ENCODE peak calls at places on chromosomes 7 and 10, in nine cellular contexts. Z, N, S, V, J, T, E, W and K are unnamed samples.

GRCh38 chr7:81638216-81638615 is 131.6 kb downstream of the HGF start:
- DNase-seq in Z (no peak), N (no peak), S (no peak), V (peak; percentile 87), J (no peak), T (peak; percentile 79), E (peak; percentile 95), W (peak; percentile 62), K (no peak)

GRCh38 chr7:23696916-23697441 is 13.0 kb upstream of the STK31 start:
- DNase-seq in Z (peak; percentile 96), N (peak; percentile 76), S (peak; percentile 63), V (peak; percentile 46), J (peak; percentile 50), T (peak; percentile 63), E (peak; percentile 58), W (peak; percentile 14), K (peak; percentile 63)

GRCh38 chr10:118321724-118322575 is 20.2 kb downstream of the FAM204A start:
- DNase-seq in Z (no peak), N (no peak), S (no peak), V (no peak), J (no peak), T (no peak), E (peak; percentile 35), W (no peak), K (no peak)

GRCh38 chr7:74097937-74098614 is 14.5 kb downstream of the LIMK1 start:
- DNase-seq in Z (peak; percentile 50), N (no peak), S (peak; percentile 59), V (peak; percentile 96), J (no peak), T (peak; percentile 92), E (peak; percentile 98), W (peak; percentile 98), K (no peak)

GRCh38 chr10:103231047-103231551 is 14.6 kb upstream of the RPEL1 start:
- DNase-seq in Z (peak; percentile 99), N (peak; percentile 49), S (peak; percentile 57), V (peak; percentile 97), J (peak; percentile 94), T (peak; percentile 89), E (peak; percentile 93), W (peak; percentile 97), K (no peak)

GRCh38 chr7:156594283-156595080 is 46.1 kb upstream of the RNF32 start:
- DNase-seq in Z (no peak), N (no peak), S (no peak), V (no peak), J (no peak), T (no peak), E (no peak), W (no peak), K (no peak)

GRCh38 chr7:108413782-108414492 is 42.3 kb downstream of the NRCAM start:
- DNase-seq in Z (peak; percentile 82), N (no peak), S (no peak), V (peak; percentile 5), J (no peak), T (peak; percentile 47), E (peak; percentile 68), W (peak; percentile 50), K (no peak)

GRCh38 chr10:132429281-132430230 is 32.6 kb downstream of the PWWP2B start:
- DNase-seq in Z (no peak), N (no peak), S (no peak), V (no peak), J (no peak), T (no peak), E (no peak), W (no peak), K (no peak)

GRCh38 chr7:115271332-115272235 is 349.7 kb downstream of the MDFIC start:
- DNase-seq in Z (no peak), N (no peak), S (no peak), V (peak; percentile 89), J (no peak), T (peak; percentile 37), E (peak; percentile 4), W (peak; percentile 96), K (no peak)

GRCh38 chr10:90658791-90659190 is 199.0 kb downstream of the HTR7 start:
- DNase-seq in Z (peak; percentile 30), N (peak; percentile 3), S (no peak), V (no peak), J (no peak), T (no peak), E (no peak), W (no peak), K (no peak)

GRCh38 chr7:69114374-69114773 is 483.9 kb upstream of the AUTS2 start:
- DNase-seq in Z (no peak), N (no peak), S (no peak), V (no peak), J (no peak), T (no peak), E (peak; percentile 3), W (peak; percentile 76), K (no peak)

GRCh38 chr10:70348228-70348850 is 34.1 kb downstream of the LRRC20 start:
- DNase-seq in Z (peak; percentile 54), N (no peak), S (peak; percentile 42), V (no peak), J (no peak), T (peak; percentile 49), E (peak; percentile 65), W (no peak), K (peak; percentile 26)

GRCh38 chr10:80462986-80463741 is 9.1 kb downstream of the TSPAN14 start:
- DNase-seq in Z (no peak), N (no peak), S (no peak), V (peak; percentile 81), J (no peak), T (peak; percentile 51), E (peak; percentile 73), W (peak; percentile 66), K (no peak)

GRCh38 chr7:116671681-116672595 is at the start of gene MET:
- DNase-seq in Z (peak; percentile 67), N (peak; percentile 84), S (peak; percentile 90), V (peak; percentile 72), J (peak; percentile 82), T (peak; percentile 73), E (peak; percentile 92), W (peak; percentile 51), K (peak; percentile 92)

GRCh38 chr7:143368387-143368786 is 5.9 kb upstream of the FAM131B start:
- DNase-seq in Z (no peak), N (no peak), S (no peak), V (no peak), J (no peak), T (no peak), E (no peak), W (no peak), K (no peak)

GRCh38 chr10:6781133-6781770 is 201.2 kb upstream of the PRKCQ start:
- DNase-seq in Z (no peak), N (no peak), S (no peak), V (no peak), J (no peak), T (no peak), E (no peak), W (no peak), K (peak; percentile 59)

GRCh38 chr7:15801565-15801964 is 115.1 kb upstream of the MEOX2 start:
- DNase-seq in Z (no peak), N (no peak), S (no peak), V (peak; percentile 49), J (no peak), T (peak; percentile 31), E (peak; percentile 69), W (peak; percentile 73), K (no peak)

GRCh38 chr10:65571011-65571570 is 1354.7 kb upstream of the LRRTM3 start:
- DNase-seq in Z (peak; percentile 71), N (peak; percentile 35), S (peak; percentile 15), V (no peak), J (peak; percentile 44), T (peak; percentile 14), E (no peak), W (no peak), K (no peak)

GRCh38 chr10:90930070-90930837 is 9.4 kb upstream of the ANKRD1 start:
- DNase-seq in Z (peak; percentile 95), N (no peak), S (peak; percentile 57), V (peak; percentile 75), J (peak; percentile 91), T (peak; percentile 81), E (peak; percentile 67), W (peak; percentile 87), K (no peak)

GRCh38 chr10:117647306-117647705 is 104.8 kb downstream of the EMX2 start:
- DNase-seq in Z (no peak), N (no peak), S (no peak), V (no peak), J (no peak), T (no peak), E (peak; percentile 79), W (peak; percentile 3), K (no peak)

GRCh38 chr7:18778594-18778993 is 283.0 kb downstream of the HDAC9 start:
- DNase-seq in Z (no peak), N (no peak), S (no peak), V (peak; percentile 63), J (no peak), T (peak; percentile 15), E (peak; percentile 61), W (peak; percentile 99), K (no peak)

GRCh38 chr10:122373713-122374112 is 795 bp upstream of the PLEKHA1 start:
- DNase-seq in Z (peak; percentile 18), N (no peak), S (peak; percentile 49), V (peak; percentile 4), J (no peak), T (no peak), E (peak; percentile 57), W (no peak), K (no peak)

DNA sequence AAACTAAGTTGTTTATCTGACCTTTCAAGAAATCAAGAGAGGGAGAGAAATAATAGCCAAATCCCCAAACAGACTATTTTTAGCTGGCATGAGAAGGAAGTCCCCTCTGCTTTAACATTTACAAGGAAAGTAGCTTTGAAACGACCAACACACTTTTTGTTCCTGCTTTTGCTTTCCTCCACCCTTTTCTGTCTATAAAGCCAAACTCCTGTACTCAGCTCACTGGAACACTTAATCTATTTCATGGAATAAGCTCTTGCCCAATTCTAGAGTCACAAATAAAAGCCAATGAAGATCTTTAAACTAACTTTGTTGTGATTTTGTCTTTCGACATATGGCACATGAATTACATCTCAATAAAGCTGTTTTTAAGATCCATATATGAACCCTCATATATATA is 86.8 kb upstream of the CCDC71L start:
- DNase-seq in Z (no peak), N (no peak), S (no peak), V (no peak), J (no peak), T (peak; percentile 33), E (no peak), W (no peak), K (no peak)
- H3K27ac ChIP-seq in Z (no peak overlapping the region), N (no peak overlapping the region), S (no peak overlapping the region), V (peak overlapping the region; percentile 6), J (no peak overlapping the region), T (no peak overlapping the region), E (no peak overlapping the region), W (no peak overlapping the region), K (no peak overlapping the region)

GRCh38 chr7:36100293-36100692 is 52.8 kb upstream of the EEPD1 start:
- DNase-seq in Z (no peak), N (no peak), S (no peak), V (no peak), J (peak; percentile 3), T (no peak), E (no peak), W (peak; percentile 58), K (no peak)
- H3K27me3 ChIP-seq in Z (no peaks in the 10 kb centered on the region), N (no peaks in the 10 kb centered on the region), S (no peaks in the 10 kb centered on the region), V (peaks cover 21% of the 10 kb centered on the region), J (no peaks in the 10 kb centered on the region), T (peaks cover 2% of the 10 kb centered on the region), E (no peaks in the 10 kb centered on the region), W (no peaks in the 10 kb centered on the region), K (no peaks in the 10 kb centered on the region)

GRCh38 chr10:35006836-35007235 is 83.3 kb downstream of the CUL2 start:
- DNase-seq in Z (no peak), N (no peak), S (no peak), V (peak; percentile 83), J (no peak), T (peak; percentile 78), E (peak; percentile 60), W (peak; percentile 59), K (no peak)
- H3K4me2 ChIP-seq in Z (no peak overlapping the region), N (no peak overlapping the region), S (no peak overlapping the region), V (no peak overlapping the region), J (no peak overlapping the region), T (no peak overlapping the region), E (peak overlapping the region; percentile 9), W (no peak overlapping the region), K (no peak overlapping the region)

GRCh38 chr10:74033724-74034123 is 35.8 kb downstream of the VCL start:
- DNase-seq in Z (peak; percentile 60), N (no peak), S (no peak), V (no peak), J (no peak), T (no peak), E (no peak), W (no peak), K (no peak)
- H3K27ac ChIP-seq in Z (no peak overlapping the region), N (no peak overlapping the region), S (no peak overlapping the region), V (peak overlapping the region; percentile 43), J (no peak overlapping the region), T (no peak overlapping the region), E (no peak overlapping the region), W (no peak overlapping the region), K (no peak overlapping the region)